ENCODE peak calls at places on chromosomes 16 and 17, in four cellular contexts. One of them, this sample, is unnamed.

GRCh38 chr17:50272246-50272645 is 2.0 kb upstream of the TMEM92 start:
- DNase-seq in T-helper 2 cell: no peak
- DNase-seq in HCEC 1CT: no peak
- DNase-seq in NCI-H460: no peak
- DNase-seq in this sample: peak

GRCh38 chr17:14310584-14310983 is 9.7 kb downstream of the HS3ST3B1 start:
- DNase-seq in T-helper 2 cell: no peak
- DNase-seq in HCEC 1CT: no peak
- DNase-seq in NCI-H460: no peak
- DNase-seq in this sample: no peak

GRCh38 chr16:5064915-5065314 is 841 bp downstream of the C16orf89 start:
- DNase-seq in T-helper 2 cell: no peak
- DNase-seq in HCEC 1CT: no peak
- DNase-seq in NCI-H460: no peak
- DNase-seq in this sample: no peak

GRCh38 chr16:71666928-71667707 is 41.1 kb downstream of the MARVELD3 start:
- DNase-seq in T-helper 2 cell: no peak
- DNase-seq in HCEC 1CT: no peak
- DNase-seq in NCI-H460: no peak
- DNase-seq in this sample: no peak

GRCh38 chr17:9090641-9091096 is 69.4 kb downstream of the NTN1 start:
- DNase-seq in T-helper 2 cell: no peak
- DNase-seq in HCEC 1CT: no peak
- DNase-seq in NCI-H460: no peak
- DNase-seq in this sample: no peak

GRCh38 chr17:57597531-57598453 is 147.3 kb downstream of the CCDC182 start:
- DNase-seq in T-helper 2 cell: no peak
- DNase-seq in HCEC 1CT: peak
- DNase-seq in NCI-H460: peak
- DNase-seq in this sample: peak

GRCh38 chr17:9226794-9227135 is 205.5 kb downstream of the NTN1 start:
- DNase-seq in T-helper 2 cell: no peak
- DNase-seq in HCEC 1CT: no peak
- DNase-seq in NCI-H460: no peak
- DNase-seq in this sample: no peak

GRCh38 chr17:2481760-2482159 is 29.9 kb downstream of the METTL16 start:
- DNase-seq in T-helper 2 cell: no peak
- DNase-seq in HCEC 1CT: no peak
- DNase-seq in NCI-H460: no peak
- DNase-seq in this sample: no peak

GRCh38 chr16:81996664-81997529 is 14.4 kb downstream of the SDR42E1 start:
- DNase-seq in T-helper 2 cell: no peak
- DNase-seq in HCEC 1CT: peak
- DNase-seq in NCI-H460: peak
- DNase-seq in this sample: peak

GRCh38 chr17:69466905-69467630 is 52.6 kb downstream of the MAP2K6 start:
- DNase-seq in T-helper 2 cell: no peak
- DNase-seq in HCEC 1CT: peak
- DNase-seq in NCI-H460: peak
- DNase-seq in this sample: peak

GRCh38 chr16:89695875-89696597 is 5.5 kb downstream of the SPATA2L start:
- DNase-seq in T-helper 2 cell: no peak
- DNase-seq in HCEC 1CT: no peak
- DNase-seq in NCI-H460: no peak
- DNase-seq in this sample: no peak

GRCh38 chr16:10949424-10949970 is 5.1 kb downstream of the CLEC16A start:
- DNase-seq in T-helper 2 cell: peak
- DNase-seq in HCEC 1CT: no peak
- DNase-seq in NCI-H460: no peak
- DNase-seq in this sample: no peak

GRCh38 chr16:85207357-85207921 is 95.2 kb upstream of the CIBAR2 start:
- DNase-seq in T-helper 2 cell: no peak
- DNase-seq in HCEC 1CT: no peak
- DNase-seq in NCI-H460: no peak
- DNase-seq in this sample: peak

GRCh38 chr17:41785091-41785875 is 1.2 kb downstream of the JUP start:
- DNase-seq in T-helper 2 cell: no peak
- DNase-seq in HCEC 1CT: no peak
- DNase-seq in NCI-H460: no peak
- DNase-seq in this sample: no peak

This sample was measured in AG08396.